ENCODE peak calls at places on chromosomes 4 and X, in eight cellular contexts. M, Y, S, I, V, H, C and X are unnamed samples.

GRCh38 chr4:186002853-186003252 is 66.1 kb upstream of the TLR3 start:
- DNase-seq in M (no peak), Y (no peak), S (no peak), I (no peak), V (no peak), H (no peak), C (no peak), X (no peak)

GRCh38 chr4:57501715-57502114 is 391.5 kb upstream of the IGFBP7 start:
- DNase-seq in M (no peak), Y (no peak), S (no peak), I (peak), V (peak), H (no peak), C (peak), X (no peak)

GRCh38 chrX:124737771-124738170 is 391.4 kb downstream of the SH2D1A start:
- DNase-seq in M (no peak), Y (no peak), S (no peak), I (no peak), V (no peak), H (no peak), C (no peak), X (no peak)

GRCh38 chr4:47839259-47839658 is 1.4 kb upstream of the CORIN start:
- DNase-seq in M (no peak), Y (peak), S (no peak), I (no peak), V (peak), H (no peak), C (peak), X (peak)

GRCh38 chr4:119729815-119730643 is 101.4 kb upstream of the PDE5A start:
- DNase-seq in M (peak), Y (no peak), S (peak), I (peak), V (peak), H (no peak), C (no peak), X (peak)

GRCh38 chr4:78162821-78163220 is 105.7 kb downstream of the FRAS1 start:
- DNase-seq in M (no peak), Y (no peak), S (no peak), I (no peak), V (no peak), H (no peak), C (no peak), X (no peak)

GRCh38 chr4:15649914-15650545 is 5.1 kb downstream of the FBXL5 start:
- DNase-seq in M (no peak), Y (peak), S (no peak), I (peak), V (peak), H (peak), C (peak), X (peak)

GRCh38 chrX:105323951-105324350 is 103.5 kb upstream of the TEX13A start:
- DNase-seq in M (no peak), Y (no peak), S (no peak), I (no peak), V (peak), H (no peak), C (peak), X (peak)

GRCh38 chr4:176498857-176499256 is 179.1 kb downstream of the SPCS3 start:
- DNase-seq in M (no peak), Y (no peak), S (no peak), I (peak), V (peak), H (no peak), C (no peak), X (peak)

GRCh38 chr4:78336093-78336943 is 215.3 kb upstream of the ANXA3 start:
- DNase-seq in M (no peak), Y (no peak), S (no peak), I (peak), V (peak), H (no peak), C (no peak), X (no peak)

GRCh38 chr4:20195071-20195885 is 56.4 kb upstream of the SLIT2 start:
- DNase-seq in M (no peak), Y (no peak), S (no peak), I (no peak), V (peak), H (no peak), C (no peak), X (no peak)

GRCh38 chr4:92634891-92635290 is 331.1 kb downstream of the GRID2 start:
- DNase-seq in M (no peak), Y (no peak), S (no peak), I (no peak), V (no peak), H (no peak), C (no peak), X (no peak)

GRCh38 chr4:184118516-184118915 is 99.2 kb downstream of the ENPP6 start:
- DNase-seq in M (no peak), Y (no peak), S (no peak), I (peak), V (no peak), H (no peak), C (no peak), X (no peak)

GRCh38 chr4:22240814-22241213 is 275.1 kb downstream of the ADGRA3 start:
- DNase-seq in M (no peak), Y (no peak), S (no peak), I (no peak), V (no peak), H (no peak), C (no peak), X (no peak)

GRCh38 chr4:184824776-184825393 is 883 bp downstream of the ACSL1 start:
- DNase-seq in M (no peak), Y (no peak), S (no peak), I (no peak), V (no peak), H (no peak), C (peak), X (peak)